ENCODE peak calls at places on chromosomes 7 and 10, in four cellular contexts. One of them, this sample, is unnamed.
A peak's percentile ranks its signal among the peaks of the same experiment; 100 is the strongest.

GRCh38 chr10:29141761-29142160 is 147.1 kb upstream of the LYZL1 start:
- DNase-seq in HepG2: no peak
- DNase-seq in sigmoid colon: no peak
- DNase-seq in Caco-2: peak; percentile 48
- DNase-seq in this sample: no peak

GRCh38 chr7:32319019-32319382 is 171.2 kb downstream of the LSM5 start:
- DNase-seq in HepG2: no peak
- DNase-seq in Caco-2: no peak
- DNase-seq in sigmoid colon: no peak
- DNase-seq in this sample: no peak

GRCh38 chr7:112580717-112581435 is 100.1 kb downstream of the LSMEM1 start:
- DNase-seq in HepG2: no peak
- DNase-seq in Caco-2: no peak
- DNase-seq in sigmoid colon: no peak
- DNase-seq in this sample: no peak

GRCh38 chr10:13672505-13672904 is 85.7 kb downstream of the PRPF18 start:
- DNase-seq in sigmoid colon: peak; percentile 26
- DNase-seq in HepG2: no peak
- DNase-seq in Caco-2: no peak
- DNase-seq in this sample: peak; percentile 43

GRCh38 chr7:71707041-71707440 is 575.1 kb downstream of the GALNT17 start:
- DNase-seq in HepG2: no peak
- DNase-seq in Caco-2: no peak
- DNase-seq in sigmoid colon: no peak
- DNase-seq in this sample: no peak

GRCh38 chr10:36515313-36515712 is 610.1 kb upstream of the ANKRD30A start:
- DNase-seq in HepG2: no peak
- DNase-seq in sigmoid colon: no peak
- DNase-seq in Caco-2: no peak
- DNase-seq in this sample: no peak

GRCh38 chr7:47786557-47787248 is 161.6 kb downstream of the PKD1L1 start:
- DNase-seq in HepG2: peak; percentile 97
- DNase-seq in Caco-2: peak; percentile 80
- DNase-seq in sigmoid colon: peak; percentile 88
- DNase-seq in this sample: peak; percentile 66

GRCh38 chr10:70699659-70700174 is 27.4 kb downstream of the ADAMTS14 start:
- DNase-seq in HepG2: peak; percentile 9
- DNase-seq in Caco-2: peak; percentile 34
- DNase-seq in sigmoid colon: no peak
- DNase-seq in this sample: no peak

GRCh38 chr10:118808601-118809371 is 54.0 kb upstream of the CACUL1 start:
- DNase-seq in Caco-2: no peak
- DNase-seq in sigmoid colon: no peak
- DNase-seq in HepG2: no peak
- DNase-seq in this sample: no peak

GRCh38 chr7:31512166-31512565 is 1.7 kb upstream of the ITPRID1 start:
- DNase-seq in Caco-2: no peak
- DNase-seq in HepG2: no peak
- DNase-seq in sigmoid colon: no peak
- DNase-seq in this sample: no peak

GRCh38 chr10:86535057-86535882 is 13.7 kb upstream of the WAPL start:
- DNase-seq in sigmoid colon: peak; percentile 81
- DNase-seq in HepG2: peak; percentile 38
- DNase-seq in Caco-2: peak; percentile 69
- DNase-seq in this sample: no peak

GRCh38 chr10:125149278-125150047 is 10.9 kb downstream of the CTBP2 start:
- DNase-seq in HepG2: no peak
- DNase-seq in sigmoid colon: peak; percentile 90
- DNase-seq in Caco-2: no peak
- DNase-seq in this sample: peak; percentile 67

GRCh38 chr10:24762161-24762924 is 38.7 kb upstream of the ARHGAP21 start:
- DNase-seq in HepG2: no peak
- DNase-seq in sigmoid colon: no peak
- DNase-seq in Caco-2: no peak
- DNase-seq in this sample: no peak

GRCh38 chr7:150336746-150337145 is 4.7 kb downstream of the RARRES2 start:
- DNase-seq in sigmoid colon: no peak
- DNase-seq in Caco-2: no peak
- DNase-seq in HepG2: no peak
- DNase-seq in this sample: no peak

GRCh38 chr7:108598153-108598552 is 28.5 kb downstream of the DNAJB9 start:
- DNase-seq in Caco-2: no peak
- DNase-seq in HepG2: no peak
- DNase-seq in sigmoid colon: no peak
- DNase-seq in this sample: no peak

GRCh38 chr7:63899691-63900393 is 98.8 kb upstream of the ZNF722 start:
- DNase-seq in HepG2: no peak
- DNase-seq in sigmoid colon: peak; percentile 76
- DNase-seq in Caco-2: no peak
- DNase-seq in this sample: no peak

GRCh38 chr7:76233538-76234281 is 32.0 kb downstream of the SRRM3 start:
- DNase-seq in Caco-2: no peak
- DNase-seq in HepG2: no peak
- DNase-seq in sigmoid colon: no peak
- DNase-seq in this sample: no peak

GRCh38 chr10:5944389-5945202 is 32.7 kb downstream of the IL15RA start:
- DNase-seq in sigmoid colon: peak; percentile 97
- DNase-seq in HepG2: no peak
- DNase-seq in Caco-2: no peak
- DNase-seq in this sample: no peak

GRCh38 chr10:69443354-69443753 is 7.9 kb upstream of the TSPAN15 start:
- DNase-seq in Caco-2: no peak
- DNase-seq in sigmoid colon: no peak
- DNase-seq in HepG2: no peak
- DNase-seq in this sample: no peak

GRCh38 chr7:140541513-140542192 is 62.3 kb upstream of the MKRN1 start:
- DNase-seq in sigmoid colon: peak; percentile 91
- DNase-seq in Caco-2: no peak
- DNase-seq in HepG2: peak; percentile 70
- DNase-seq in this sample: peak; percentile 63

GRCh38 chr10:7635431-7636125 is 31.2 kb downstream of the ITIH5 start:
- DNase-seq in Caco-2: no peak
- DNase-seq in sigmoid colon: no peak
- DNase-seq in HepG2: no peak
- DNase-seq in this sample: no peak

GRCh38 chr10:100735087-100735344 is 10.4 kb upstream of the PAX2 start:
- DNase-seq in sigmoid colon: no peak
- DNase-seq in Caco-2: no peak
- DNase-seq in HepG2: no peak
- DNase-seq in this sample: no peak

GRCh38 chr10:95247881-95248583 is 42.8 kb downstream of the PDLIM1 start:
- DNase-seq in Caco-2: no peak
- DNase-seq in HepG2: no peak
- DNase-seq in sigmoid colon: no peak
- DNase-seq in this sample: no peak

GRCh38 chr7:12069757-12070156 is 141.3 kb upstream of the TMEM106B start:
- DNase-seq in sigmoid colon: no peak
- DNase-seq in Caco-2: no peak
- DNase-seq in HepG2: no peak
- DNase-seq in this sample: peak; percentile 12

GRCh38 chr7:155911471-155912105 is 99.3 kb upstream of the SHH start:
- DNase-seq in sigmoid colon: no peak
- DNase-seq in Caco-2: no peak
- DNase-seq in HepG2: no peak
- DNase-seq in this sample: no peak

GRCh38 chr10:113345860-113346259 is 207.0 kb upstream of the HABP2 start:
- DNase-seq in HepG2: no peak
- DNase-seq in Caco-2: no peak
- DNase-seq in sigmoid colon: no peak
- DNase-seq in this sample: no peak

GRCh38 chr7:13673290-13673689 is 316.2 kb downstream of the ETV1 start:
- DNase-seq in HepG2: no peak
- DNase-seq in Caco-2: no peak
- DNase-seq in sigmoid colon: no peak
- DNase-seq in this sample: no peak

GRCh38 chr7:111863269-111863668 is 301.0 kb upstream of the IMMP2L start:
- DNase-seq in HepG2: no peak
- DNase-seq in sigmoid colon: peak; percentile 79
- DNase-seq in Caco-2: no peak
- DNase-seq in this sample: no peak

GRCh38 chr10:29119374-29119773 is 169.5 kb upstream of the LYZL1 start:
- DNase-seq in sigmoid colon: no peak
- DNase-seq in Caco-2: peak; percentile 76
- DNase-seq in HepG2: peak; percentile 46
- DNase-seq in this sample: peak; percentile 59

GRCh38 chr10:962342-962741 is 25.9 kb upstream of the GTPBP4 start:
- DNase-seq in HepG2: no peak
- DNase-seq in Caco-2: no peak
- DNase-seq in sigmoid colon: no peak
- DNase-seq in this sample: no peak

GRCh38 chr7:107130487-107131220 is 38.1 kb upstream of the HBP1 start:
- DNase-seq in Caco-2: peak; percentile 23
- DNase-seq in HepG2: peak; percentile 11
- DNase-seq in sigmoid colon: no peak
- DNase-seq in this sample: peak; percentile 10

GRCh38 chr10:79398642-79399041 is 46.8 kb downstream of the ZCCHC24 start:
- DNase-seq in sigmoid colon: no peak
- DNase-seq in Caco-2: no peak
- DNase-seq in HepG2: no peak
- DNase-seq in this sample: no peak

GRCh38 chr10:79399242-79399831 is 46.1 kb downstream of the ZCCHC24 start:
- DNase-seq in HepG2: no peak
- DNase-seq in sigmoid colon: peak; percentile 98
- DNase-seq in Caco-2: no peak
- DNase-seq in this sample: peak; percentile 74

GRCh38 chr10:79397575-79398303 is 47.7 kb downstream of the ZCCHC24 start:
- DNase-seq in HepG2: no peak
- DNase-seq in Caco-2: no peak
- DNase-seq in sigmoid colon: no peak
- DNase-seq in this sample: no peak

GRCh38 chr10:79396587-79396986 is 48.8 kb downstream of the ZCCHC24 start:
- DNase-seq in Caco-2: no peak
- DNase-seq in sigmoid colon: peak; percentile 76
- DNase-seq in HepG2: no peak
- DNase-seq in this sample: no peak

GRCh38 chr10:79397051-79397450 is 48.4 kb downstream of the ZCCHC24 start:
- DNase-seq in Caco-2: no peak
- DNase-seq in sigmoid colon: no peak
- DNase-seq in HepG2: no peak
- DNase-seq in this sample: no peak
- H3K4me3 ChIP-seq in Caco-2: no peak overlapping the region
- H3K4me3 ChIP-seq in sigmoid colon: no peak overlapping the region
- H3K4me3 ChIP-seq in HepG2: no peak overlapping the region
- H3K4me3 ChIP-seq in this sample: no peak overlapping the region

DNA sequence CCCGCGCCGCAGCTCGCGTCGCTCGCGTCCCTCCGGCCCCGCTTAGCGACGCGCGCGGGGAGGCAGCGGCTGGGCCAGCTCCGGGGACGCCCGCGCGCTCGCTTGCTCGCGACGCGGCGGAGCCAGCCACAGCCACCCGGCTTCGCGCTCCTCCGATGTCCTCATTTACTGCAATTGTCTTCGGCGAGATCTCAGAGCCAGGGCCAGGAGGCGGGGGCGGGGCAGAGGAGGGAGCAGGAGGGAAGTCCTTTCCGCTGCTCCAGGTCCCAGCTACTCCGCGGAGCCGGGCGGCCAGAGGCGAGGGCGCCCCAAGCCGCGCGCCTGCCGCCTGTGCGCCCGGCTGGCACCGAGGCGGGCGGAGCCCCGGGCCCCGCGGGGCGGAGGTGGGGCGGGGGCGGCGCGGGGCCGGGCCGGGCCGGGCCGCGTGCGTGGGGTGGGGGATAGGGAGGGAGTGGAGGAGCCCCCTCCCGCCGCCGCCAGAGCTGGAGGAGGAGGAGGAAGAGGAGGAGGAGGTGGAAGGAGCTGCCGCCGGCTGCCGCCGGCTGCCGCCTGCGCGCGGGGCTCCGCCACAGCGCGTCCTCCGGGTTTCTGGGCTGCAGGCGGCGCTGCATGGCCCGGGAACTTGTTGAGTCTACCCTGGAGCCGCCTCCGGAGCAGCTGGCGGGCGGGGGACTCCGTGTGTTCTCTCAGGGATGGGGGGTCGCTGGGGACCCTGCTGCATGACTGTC is at the start of gene INSYN2A:
- DNase-seq in Caco-2: no peak
- DNase-seq in HepG2: no peak
- DNase-seq in sigmoid colon: no peak
- DNase-seq in this sample: peak; percentile 69
- H3K4me3 ChIP-seq in Caco-2: no peak within 1 kb of the TSS
- H3K4me3 ChIP-seq in HepG2: no peak within 1 kb of the TSS
- H3K4me3 ChIP-seq in sigmoid colon: peak within 1 kb of the TSS; percentile 51
- H3K4me3 ChIP-seq in this sample: peak within 1 kb of the TSS; percentile 31

GRCh38 chr10:93368210-93368609 is 113.9 kb downstream of the MYOF start:
- DNase-seq in Caco-2: no peak
- DNase-seq in sigmoid colon: no peak
- DNase-seq in HepG2: no peak
- DNase-seq in this sample: peak; percentile 35

GRCh38 chr10:93369588-93370164 is 112.5 kb downstream of the MYOF start:
- DNase-seq in HepG2: no peak
- DNase-seq in sigmoid colon: no peak
- DNase-seq in Caco-2: no peak
- DNase-seq in this sample: no peak

GRCh38 chr10:93363891-93364648 is 118.1 kb downstream of the MYOF start:
- DNase-seq in sigmoid colon: peak; percentile 78
- DNase-seq in Caco-2: no peak
- DNase-seq in HepG2: no peak
- DNase-seq in this sample: no peak
- H3K4me3 ChIP-seq in sigmoid colon: no peak overlapping the region
- H3K4me3 ChIP-seq in Caco-2: no peak overlapping the region
- H3K4me3 ChIP-seq in HepG2: no peak overlapping the region
- H3K4me3 ChIP-seq in this sample: no peak overlapping the region

GRCh38 chr7:100585511-100586265 is at the start of gene LRCH4:
- DNase-seq in HepG2: no peak
- DNase-seq in sigmoid colon: no peak
- DNase-seq in Caco-2: peak; percentile 85
- DNase-seq in this sample: no peak

GRCh38 chr7:100582650-100583049 is 3.3 kb downstream of the LRCH4 start:
- DNase-seq in sigmoid colon: no peak
- DNase-seq in HepG2: no peak
- DNase-seq in Caco-2: no peak
- DNase-seq in this sample: no peak

GRCh38 chr7:100583132-100584045 is 2.5 kb downstream of the LRCH4 start:
- DNase-seq in sigmoid colon: peak; percentile 85
- DNase-seq in Caco-2: no peak
- DNase-seq in HepG2: no peak
- DNase-seq in this sample: no peak

GRCh38 chr7:100584677-100585510 is 1.0 kb downstream of the LRCH4 start:
- DNase-seq in HepG2: peak; percentile 35
- DNase-seq in Caco-2: peak; percentile 85
- DNase-seq in sigmoid colon: peak; percentile 77
- DNase-seq in this sample: peak; percentile 54

DNA sequence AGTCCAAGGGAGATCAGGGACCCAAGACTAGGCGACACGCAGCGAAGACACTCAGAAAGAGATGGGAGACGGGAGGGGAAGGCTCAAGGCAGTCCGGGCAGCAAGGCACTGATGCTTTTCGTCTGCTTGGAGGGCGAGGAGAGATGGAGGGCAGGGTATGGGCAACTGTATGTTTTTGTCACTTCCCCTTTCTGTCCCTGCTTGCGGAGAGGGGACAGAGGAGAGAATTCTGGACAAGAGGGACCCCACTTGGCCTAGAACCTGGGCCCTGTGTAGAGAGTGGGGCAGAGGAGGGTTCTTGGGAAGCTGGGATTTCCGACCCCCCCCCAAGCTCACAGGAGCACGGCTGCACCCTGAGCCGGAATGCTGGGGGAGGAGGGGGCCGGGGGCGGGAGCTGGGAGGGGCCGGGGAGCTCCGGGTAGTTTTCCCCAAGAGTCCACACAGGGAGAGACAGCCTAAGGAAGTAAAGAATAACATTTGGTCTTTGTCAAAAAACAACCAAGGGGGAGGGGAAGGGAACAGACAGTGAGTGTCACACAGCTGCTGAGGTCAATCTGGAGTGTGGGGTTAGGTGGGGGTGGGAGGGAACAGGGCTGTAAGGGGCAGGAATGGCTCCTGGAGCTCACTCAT is 1.8 kb downstream of the LRCH4 start:
- DNase-seq in HepG2: no peak
- DNase-seq in Caco-2: no peak
- DNase-seq in sigmoid colon: peak; percentile 68
- DNase-seq in this sample: no peak
- H3K4me3 ChIP-seq in HepG2: peak overlapping the region; percentile 80
- H3K4me3 ChIP-seq in Caco-2: peak overlapping the region; percentile 74
- H3K4me3 ChIP-seq in sigmoid colon: peak overlapping the region; percentile 98
- H3K4me3 ChIP-seq in this sample: peak overlapping the region; percentile 93